ENCODE peak calls at places on chromosomes 5 and 9, in eight cellular contexts. F, U, O, C, B, G, I and D are unnamed samples.
A peak's percentile ranks its signal among the peaks of the same experiment; 100 is the strongest.

GRCh38 chr5:108184940-108185339 is 197.0 kb downstream of the FBXL17 start:
- DNase-seq in U (no peak), I (no peak), B (no peak), O (no peak), F (no peak), G (no peak), C (no peak), D (no peak)

GRCh38 chr9:5025416-5025815 is 40.3 kb downstream of the JAK2 start:
- DNase-seq in O (no peak), C (no peak), I (no peak), F (no peak), U (no peak), G (no peak), B (no peak), D (no peak)

GRCh38 chr9:129494113-129494789 is 126.7 kb downstream of the C9orf50 start:
- DNase-seq in U (no peak), B (peak; percentile 44), C (no peak), G (no peak), I (no peak), O (no peak), F (no peak), D (no peak)

GRCh38 chr5:130335116-130335515 is 430.9 kb downstream of the CHSY3 start:
- DNase-seq in U (no peak), C (no peak), O (peak; percentile 17), I (no peak), B (no peak), G (no peak), F (no peak), D (no peak)

GRCh38 chr9:134490446-134490845 is 151.2 kb upstream of the COL5A1 start:
- DNase-seq in G (no peak), C (no peak), F (no peak), I (no peak), O (no peak), U (no peak), B (no peak), D (no peak)

GRCh38 chr9:74742792-74743389 is 144.8 kb downstream of the TRPM6 start:
- DNase-seq in I (no peak), U (no peak), G (peak; percentile 23), B (peak; percentile 66), C (no peak), O (peak; percentile 81), F (peak; percentile 36), D (no peak)

GRCh38 chr9:117823621-117824020 is 119.4 kb downstream of the TLR4 start:
- DNase-seq in I (no peak), U (no peak), G (no peak), O (no peak), F (no peak), C (no peak), B (no peak), D (no peak)

GRCh38 chr5:150640311-150641005 is at the start of gene SYNPO:
- DNase-seq in F (no peak), I (peak; percentile 86), G (no peak), U (no peak), B (no peak), O (peak; percentile 92), C (no peak), D (no peak)

GRCh38 chr9:124739360-124739759 is 31.8 kb downstream of the NR6A1 start:
- DNase-seq in G (no peak), O (no peak), F (no peak), I (no peak), U (no peak), B (no peak), C (no peak), D (no peak)

GRCh38 chr5:151903243-151903653 is 21.4 kb downstream of the GLRA1 start:
- DNase-seq in O (no peak), I (no peak), C (no peak), G (no peak), U (no peak), B (peak; percentile 87), F (no peak), D (no peak)

GRCh38 chr5:73506459-73506955 is 8.3 kb downstream of the BTF3 start:
- DNase-seq in B (peak; percentile 24), C (no peak), G (no peak), F (no peak), U (no peak), I (no peak), O (no peak), D (no peak)

GRCh38 chr9:89941875-89942274 is 337.1 kb downstream of the GADD45G start:
- DNase-seq in G (no peak), B (no peak), U (no peak), I (no peak), F (no peak), C (no peak), O (no peak), D (no peak)

GRCh38 chr9:38311382-38312270 is 80.9 kb upstream of the ALDH1B1 start:
- DNase-seq in U (no peak), G (no peak), B (peak; percentile 32), C (no peak), F (no peak), I (no peak), O (no peak), D (no peak)

GRCh38 chr5:54446169-54446786 is 9.2 kb upstream of the HSPB3 start:
- DNase-seq in G (no peak), I (no peak), B (no peak), C (no peak), O (no peak), U (no peak), F (no peak), D (no peak)

GRCh38 chr5:60018091-60018490 is 124.6 kb upstream of the PDE4D start:
- DNase-seq in U (no peak), G (no peak), I (no peak), O (no peak), B (no peak), C (no peak), F (no peak), D (no peak)

GRCh38 chr5:135174315-135175096 is 140.5 kb upstream of the PITX1 start:
- DNase-seq in F (no peak), B (peak; percentile 69), G (no peak), O (no peak), I (no peak), U (no peak), C (no peak), D (no peak)

GRCh38 chr5:158317507-158317906 is 458.6 kb upstream of the CLINT1 start:
- DNase-seq in U (no peak), F (no peak), O (no peak), C (no peak), G (no peak), B (no peak), I (no peak), D (no peak)

GRCh38 chr9:124251188-124251587 is 6.6 kb upstream of the NEK6 start:
- DNase-seq in O (no peak), B (no peak), C (no peak), U (no peak), G (no peak), I (no peak), F (no peak), D (no peak)

GRCh38 chr9:1267141-1267570 is 217.0 kb downstream of the DMRT2 start:
- DNase-seq in C (no peak), U (no peak), O (no peak), G (no peak), I (no peak), B (no peak), F (no peak), D (no peak)

GRCh38 chr5:21219255-21219654 is 1231.3 kb upstream of the CDH18 start:
- DNase-seq in C (no peak), O (peak; percentile 17), F (no peak), I (no peak), B (no peak), G (no peak), U (no peak), D (no peak)

GRCh38 chr9:96612105-96612965 is 7.3 kb downstream of the CDC14B start:
- DNase-seq in I (peak; percentile 64), O (peak; percentile 93), G (peak; percentile 14), U (no peak), C (no peak), F (no peak), B (peak; percentile 30), D (no peak)

GRCh38 chr5:169416583-169417196 is 115.8 kb upstream of the SLIT3 start:
- DNase-seq in O (peak; percentile 98), G (no peak), I (peak; percentile 50), B (no peak), U (peak; percentile 26), F (no peak), C (no peak), D (no peak)

GRCh38 chr5:67319935-67320725 is 123.5 kb upstream of the CD180 start:
- DNase-seq in B (no peak), C (no peak), O (no peak), F (no peak), G (no peak), U (no peak), I (no peak), D (no peak)

GRCh38 chr9:78146241-78146640 is 89.6 kb upstream of the CEP78 start:
- DNase-seq in I (no peak), O (no peak), U (no peak), B (no peak), G (no peak), C (no peak), F (no peak), D (no peak)

GRCh38 chr5:68033029-68033428 is 182.5 kb upstream of the PIK3R1 start:
- DNase-seq in F (no peak), C (no peak), O (peak; percentile 26), I (no peak), B (no peak), U (no peak), G (no peak), D (no peak)

GRCh38 chr5:124583469-124584350 is 162.7 kb downstream of the ZNF608 start:
- DNase-seq in F (no peak), C (no peak), G (no peak), I (no peak), B (no peak), U (peak; percentile 23), O (peak; percentile 80), D (no peak)

GRCh38 chr5:176492431-176492830 is 44.2 kb downstream of the FAF2 start:
- DNase-seq in G (no peak), C (no peak), U (no peak), O (no peak), F (no peak), B (no peak), I (no peak), D (no peak)

GRCh38 chr9:21919377-21920362 is 74.5 kb downstream of the CDKN2A start:
- DNase-seq in O (peak; percentile 20), I (no peak), F (no peak), B (no peak), G (no peak), C (peak; percentile 64), U (no peak), D (no peak)

GRCh38 chr5:43227655-43228054 is 35.6 kb downstream of the NIM1K start:
- DNase-seq in I (no peak), O (peak; percentile 53), B (peak; percentile 62), U (no peak), G (no peak), F (no peak), C (no peak), D (no peak)

GRCh38 chr9:124980434-124980833 is 39.6 kb upstream of the GOLGA1 start:
- DNase-seq in C (no peak), F (no peak), B (no peak), G (no peak), I (no peak), O (no peak), U (no peak), D (no peak)

GRCh38 chr5:1300581-1301083 is 5.8 kb upstream of the TERT start:
- DNase-seq in G (no peak), U (peak; percentile 9), B (no peak), O (no peak), C (no peak), I (no peak), F (no peak), D (no peak)

GRCh38 chr5:37757980-37758582 is 81.8 kb downstream of the GDNF start:
- DNase-seq in B (no peak), F (no peak), U (no peak), I (no peak), C (no peak), G (no peak), O (no peak), D (no peak)

GRCh38 chr9:19924090-19924489 is 135.3 kb upstream of the SLC24A2 start:
- DNase-seq in F (no peak), O (peak; percentile 5), C (no peak), B (no peak), I (no peak), U (no peak), G (no peak), D (no peak)

GRCh38 chr5:86807046-86807712 is 189.4 kb downstream of the COX7C start:
- DNase-seq in O (no peak), U (no peak), B (no peak), C (no peak), F (no peak), G (no peak), I (no peak), D (no peak)